ENCODE peak calls at places on chromosomes 7 and 10, in nine cellular contexts. W is A549, D is K562, Q is HepG2, F is HCT116, T is Panc1, O is GM12878, S is GM23338, R is SK-N-SH. N is an unnamed sample.

GRCh38 chr10:24574578-24575155 is 149.0 kb downstream of the ARHGAP21 start:
- DNase-seq in W (no peak), D (peak; percentile 72), Q (no peak), F (no peak), T (no peak), O (no peak), S (peak; percentile 13), R (no peak), N (no peak)

GRCh38 chr7:121369462-121369861 is 26.6 kb downstream of the FAM3C start:
- DNase-seq in W (peak; percentile 5), D (no peak), Q (peak; percentile 2), F (no peak), T (no peak), O (peak; percentile 44), S (no peak), R (no peak), N (no peak)

GRCh38 chr10:21750424-21750823 is 216.4 kb downstream of the MLLT10 start:
- DNase-seq in W (no peak), D (no peak), Q (no peak), F (no peak), T (no peak), O (no peak), S (peak; percentile 52), R (no peak), N (no peak)

GRCh38 chr10:113780681-113781250 is 29.3 kb downstream of the PLEKHS1 start:
- DNase-seq in W (no peak), D (no peak), Q (no peak), F (no peak), T (no peak), O (no peak), S (no peak), R (peak; percentile 32), N (no peak)

GRCh38 chr10:94673614-94674321 is 9.8 kb upstream of the CYP2C18 start:
- DNase-seq in W (peak; percentile 35), D (no peak), Q (no peak), F (no peak), T (no peak), O (no peak), S (no peak), R (no peak), N (no peak)

GRCh38 chr7:52009195-52009594 is 692.6 kb upstream of the COBL start:
- DNase-seq in W (no peak), D (no peak), Q (no peak), F (no peak), T (no peak), O (no peak), S (no peak), R (no peak), N (no peak)

GRCh38 chr7:101066141-101066857 is 19.0 kb upstream of the TRIM56 start:
- DNase-seq in W (no peak), D (no peak), Q (no peak), F (no peak), T (no peak), O (no peak), S (peak; percentile 23), R (no peak), N (no peak)

GRCh38 chr10:10092581-10092980 is 925.1 kb upstream of the CELF2 start:
- DNase-seq in W (no peak), D (no peak), Q (no peak), F (no peak), T (no peak), O (no peak), S (peak; percentile 2), R (no peak), N (no peak)

GRCh38 chr7:131110294-131111080 is 217.2 kb upstream of the MKLN1 start:
- DNase-seq in W (peak; percentile 73), D (no peak), Q (no peak), F (no peak), T (no peak), O (no peak), S (peak; percentile 69), R (no peak), N (no peak)

GRCh38 chr10:133326745-133327650 is 9.7 kb downstream of the CALY start:
- DNase-seq in W (peak; percentile 41), D (no peak), Q (no peak), F (no peak), T (no peak), O (no peak), S (no peak), R (no peak), N (no peak)

GRCh38 chr7:159118220-159118595 is 26.5 kb downstream of the VIPR2 start:
- DNase-seq in W (no peak), D (no peak), Q (no peak), F (no peak), T (no peak), O (no peak), S (no peak), R (no peak), N (no peak)

GRCh38 chr10:28892818-28893547 is 215.7 kb downstream of the BAMBI start:
- DNase-seq in W (no peak), D (no peak), Q (no peak), F (no peak), T (no peak), O (no peak), S (no peak), R (no peak), N (no peak)

GRCh38 chr10:93463723-93464511 is 18.2 kb downstream of the MYOF start:
- DNase-seq in W (peak; percentile 70), D (no peak), Q (no peak), F (no peak), T (no peak), O (no peak), S (no peak), R (no peak), N (peak; percentile 67)

GRCh38 chr7:50807026-50807730 is 24.5 kb upstream of the GRB10 start:
- DNase-seq in W (no peak), D (no peak), Q (no peak), F (no peak), T (no peak), O (no peak), S (no peak), R (no peak), N (no peak)

GRCh38 chr10:47195274-47195885 is 104.6 kb upstream of the GDF10 start:
- DNase-seq in W (no peak), D (no peak), Q (no peak), F (no peak), T (no peak), O (no peak), S (no peak), R (no peak), N (no peak)

DNA sequence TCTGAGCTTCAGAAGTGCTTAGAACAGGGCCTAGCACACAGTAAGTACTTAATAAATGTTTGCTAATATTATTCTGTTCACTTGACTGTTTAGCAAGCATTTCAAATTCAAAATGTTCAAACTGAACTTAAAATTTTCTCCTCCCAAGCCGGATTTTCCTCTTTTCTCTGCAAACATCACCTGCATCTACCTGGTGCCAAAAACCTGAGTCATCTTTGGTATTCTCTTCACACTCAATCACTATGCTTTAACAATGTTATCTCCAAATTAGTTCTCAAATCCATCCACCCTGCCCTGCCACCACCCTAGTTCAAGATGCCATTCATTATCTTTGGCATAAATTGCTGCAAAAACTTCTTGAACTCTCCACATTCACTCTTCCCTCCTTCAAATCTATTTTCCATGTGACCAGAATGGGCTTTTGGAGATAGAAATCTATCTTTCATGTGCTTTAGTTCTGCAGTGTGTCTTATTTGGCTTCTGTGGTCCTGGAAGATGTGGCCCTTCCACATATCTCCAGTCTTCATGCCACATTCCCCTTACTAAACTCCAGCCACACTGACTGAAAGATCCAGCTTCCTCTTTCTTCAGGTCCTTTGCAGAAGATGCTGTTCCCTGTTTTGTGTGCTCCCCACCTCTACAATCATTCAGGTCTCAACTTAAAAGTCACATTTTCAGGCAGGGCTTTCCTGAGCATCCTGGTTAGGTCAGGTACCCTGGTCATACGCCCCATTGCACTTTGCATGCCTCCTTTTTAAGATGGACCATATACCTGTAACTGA is 2.0 kb downstream of the GGCT start:
- DNase-seq in W (no peak), D (no peak), Q (no peak), F (no peak), T (no peak), O (no peak), S (no peak), R (no peak), N (no peak)
- H3K4me3 ChIP-seq in W (no peak overlapping the region), D (peak overlapping the region; percentile 82), Q (no peak overlapping the region), F (no peak overlapping the region), T (no peak overlapping the region), O (peak overlapping the region; percentile 92), S (peak overlapping the region; percentile 97), R (no peak overlapping the region), N (no peak overlapping the region)

DNA sequence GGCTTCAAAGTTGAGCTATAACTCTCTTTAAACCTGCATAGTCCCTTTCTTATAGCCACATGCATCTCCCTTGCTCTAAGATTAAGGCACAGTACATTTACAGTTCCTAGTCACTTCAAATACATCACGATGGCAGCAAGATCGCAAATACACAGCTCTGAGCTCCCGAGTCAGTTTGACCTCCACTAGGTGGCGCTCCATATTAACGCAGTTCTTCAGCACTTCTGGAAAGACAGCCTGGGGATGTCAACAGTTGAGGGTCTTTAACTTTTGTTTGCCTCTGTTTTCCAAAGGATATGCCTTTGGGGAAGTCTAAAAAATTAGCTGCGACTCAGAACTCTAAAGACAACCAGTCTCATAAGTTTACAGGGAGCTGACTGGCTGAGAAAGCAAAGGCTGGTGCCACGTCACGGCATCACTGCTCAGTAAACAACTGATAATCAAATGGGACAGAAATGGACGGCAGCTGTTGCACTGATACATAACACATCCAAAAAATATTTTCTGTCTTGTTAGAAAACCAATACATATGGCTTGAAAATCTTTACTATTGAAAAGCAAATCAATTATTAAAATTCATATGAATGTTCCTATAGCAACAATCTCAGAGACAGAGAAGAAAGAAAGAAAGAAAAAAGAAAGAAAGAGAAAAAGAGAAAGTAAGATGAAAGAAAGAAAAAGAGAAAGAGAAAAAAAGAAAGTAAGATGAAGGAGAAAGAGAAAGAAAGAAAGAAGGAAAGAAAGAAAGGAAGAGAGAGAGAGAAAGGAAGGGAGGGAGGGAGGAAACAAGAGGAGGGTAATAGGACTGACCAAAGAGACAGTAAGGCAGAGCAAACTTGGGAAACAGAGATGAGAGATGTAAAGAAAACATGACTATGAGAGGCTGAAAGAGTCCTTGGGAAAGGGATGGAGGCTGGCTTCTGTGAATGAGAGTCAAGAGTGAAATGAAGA is 458.7 kb downstream of the SORCS1 start:
- DNase-seq in W (peak; percentile 54), D (peak; percentile 32), Q (peak; percentile 48), F (peak; percentile 10), T (peak; percentile 36), O (no peak), S (peak; percentile 89), R (peak; percentile 61), N (peak; percentile 36)
- TF ChIP-seq CTCF in W (peak; percentile 57), D (peak; percentile 60), Q (peak; percentile 82), F (peak; percentile 51), T (peak; percentile 92), O (peak; percentile 78), S (peak; percentile 93), R (peak; percentile 79), N (peak; percentile 79)

GRCh38 chr7:108104324-108104723 is 25.8 kb downstream of the LAMB4 start:
- DNase-seq in W (no peak), D (no peak), Q (no peak), F (no peak), T (no peak), O (no peak), S (no peak), R (no peak), N (no peak)
- TF ChIP-seq REST in W (no peak), D (no peak), Q (no peak), F (no peak), T (no peak), O (no peak), S (no peak), R (no peak), N (no peak)

DNA sequence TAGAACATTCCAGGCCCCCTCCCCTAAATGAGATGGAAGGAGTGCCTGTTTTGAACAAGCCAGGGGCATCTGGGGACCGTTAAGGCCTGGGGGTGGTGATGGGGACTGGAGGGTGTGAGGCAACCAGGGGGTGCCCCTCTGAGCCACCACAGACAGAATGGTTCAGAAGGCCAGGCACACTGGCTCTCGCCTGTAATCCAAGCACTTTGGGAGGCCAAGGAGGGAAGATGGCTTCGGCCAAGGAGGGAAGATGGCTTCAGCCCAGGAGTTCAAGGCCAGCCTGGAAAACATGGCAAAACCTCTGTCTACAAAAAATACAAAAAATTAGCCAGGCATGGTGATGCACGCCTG is 173.2 kb upstream of the TNRC18 start:
- DNase-seq in W (no peak), D (no peak), Q (no peak), F (no peak), T (no peak), O (no peak), S (no peak), R (no peak), N (no peak)
- H3K4me3 ChIP-seq in W (peak overlapping the region; percentile 78), D (peak overlapping the region; percentile 72), Q (no peak overlapping the region), F (peak overlapping the region; percentile 65), T (peak overlapping the region; percentile 84), O (peak overlapping the region; percentile 99), S (no peak overlapping the region), R (peak overlapping the region; percentile 99), N (no peak overlapping the region)

N was measured in HL-60.